ENCODE peak calls at places on chromosome 11, in eight cellular contexts. One of them, this sample, is unnamed.

GRCh38 chr11:134506046-134506445 is 94.0 kb upstream of the B3GAT1 start:
- DNase-seq in CD4-positive, alpha-beta T cell: no peak
- DNase-seq in breast epithelium: no peak
- DNase-seq in right atrium auricular region: no peak
- DNase-seq in psoas muscle: no peak
- DNase-seq in prostate gland: no peak
- DNase-seq in spleen: no peak
- DNase-seq in gastrocnemius medialis: no peak
- DNase-seq in this sample: no peak

GRCh38 chr11:117998664-117999353 is 12.6 kb downstream of the IL10RA start:
- DNase-seq in prostate gland: no peak
- DNase-seq in psoas muscle: no peak
- DNase-seq in breast epithelium: no peak
- DNase-seq in gastrocnemius medialis: no peak
- DNase-seq in CD4-positive, alpha-beta T cell: no peak
- DNase-seq in spleen: peak; percentile 68
- DNase-seq in right atrium auricular region: no peak
- DNase-seq in this sample: no peak

GRCh38 chr11:74612877-74613276 is 20.5 kb downstream of the POLD3 start:
- DNase-seq in spleen: no peak
- DNase-seq in psoas muscle: no peak
- DNase-seq in CD4-positive, alpha-beta T cell: no peak
- DNase-seq in prostate gland: peak; percentile 26
- DNase-seq in right atrium auricular region: no peak
- DNase-seq in breast epithelium: no peak
- DNase-seq in gastrocnemius medialis: no peak
- DNase-seq in this sample: no peak

GRCh38 chr11:95299078-95299611 is 68.1 kb upstream of the SESN3 start:
- DNase-seq in spleen: no peak
- DNase-seq in right atrium auricular region: no peak
- DNase-seq in psoas muscle: no peak
- DNase-seq in gastrocnemius medialis: no peak
- DNase-seq in CD4-positive, alpha-beta T cell: no peak
- DNase-seq in breast epithelium: no peak
- DNase-seq in prostate gland: no peak
- DNase-seq in this sample: no peak

GRCh38 chr11:56886465-56886864 is 102.2 kb upstream of the OR5AK2 start:
- DNase-seq in CD4-positive, alpha-beta T cell: no peak
- DNase-seq in psoas muscle: no peak
- DNase-seq in right atrium auricular region: no peak
- DNase-seq in prostate gland: no peak
- DNase-seq in breast epithelium: no peak
- DNase-seq in gastrocnemius medialis: no peak
- DNase-seq in spleen: no peak
- DNase-seq in this sample: no peak

GRCh38 chr11:79062814-79063762 is 377.7 kb downstream of the TENM4 start:
- DNase-seq in gastrocnemius medialis: peak; percentile 30
- DNase-seq in spleen: no peak
- DNase-seq in prostate gland: no peak
- DNase-seq in right atrium auricular region: no peak
- DNase-seq in psoas muscle: no peak
- DNase-seq in CD4-positive, alpha-beta T cell: no peak
- DNase-seq in breast epithelium: no peak
- DNase-seq in this sample: no peak

GRCh38 chr11:17748044-17748443 is 13.5 kb downstream of the KCNC1 start:
- DNase-seq in prostate gland: no peak
- DNase-seq in spleen: peak; percentile 51
- DNase-seq in psoas muscle: no peak
- DNase-seq in CD4-positive, alpha-beta T cell: no peak
- DNase-seq in gastrocnemius medialis: no peak
- DNase-seq in breast epithelium: no peak
- DNase-seq in right atrium auricular region: no peak
- DNase-seq in this sample: no peak

GRCh38 chr11:329886-330253 is 9.2 kb upstream of the IFITM3 start:
- DNase-seq in right atrium auricular region: no peak
- DNase-seq in breast epithelium: no peak
- DNase-seq in spleen: peak; percentile 6
- DNase-seq in prostate gland: no peak
- DNase-seq in gastrocnemius medialis: no peak
- DNase-seq in psoas muscle: no peak
- DNase-seq in CD4-positive, alpha-beta T cell: no peak
- DNase-seq in this sample: no peak

GRCh38 chr11:69934861-69935494 is 115.8 kb upstream of the FGF3 start:
- DNase-seq in gastrocnemius medialis: no peak
- DNase-seq in psoas muscle: no peak
- DNase-seq in right atrium auricular region: no peak
- DNase-seq in CD4-positive, alpha-beta T cell: no peak
- DNase-seq in breast epithelium: no peak
- DNase-seq in prostate gland: no peak
- DNase-seq in spleen: peak; percentile 60
- DNase-seq in this sample: no peak

GRCh38 chr11:1335811-1336761 is 26.7 kb upstream of the TOLLIP start:
- DNase-seq in prostate gland: peak; percentile 43
- DNase-seq in psoas muscle: peak; percentile 84
- DNase-seq in gastrocnemius medialis: peak; percentile 96
- DNase-seq in breast epithelium: peak; percentile 62
- DNase-seq in spleen: peak; percentile 92
- DNase-seq in right atrium auricular region: peak; percentile 92
- DNase-seq in CD4-positive, alpha-beta T cell: peak; percentile 59
- DNase-seq in this sample: peak; percentile 60

GRCh38 chr11:78802058-78802633 is 227.5 kb upstream of the NARS2 start:
- DNase-seq in breast epithelium: no peak
- DNase-seq in prostate gland: peak; percentile 27
- DNase-seq in spleen: no peak
- DNase-seq in psoas muscle: no peak
- DNase-seq in right atrium auricular region: no peak
- DNase-seq in CD4-positive, alpha-beta T cell: no peak
- DNase-seq in gastrocnemius medialis: no peak
- DNase-seq in this sample: no peak

GRCh38 chr11:102487214-102487613 is 34.6 kb upstream of the TMEM123 start:
- DNase-seq in prostate gland: no peak
- DNase-seq in right atrium auricular region: no peak
- DNase-seq in psoas muscle: no peak
- DNase-seq in spleen: no peak
- DNase-seq in CD4-positive, alpha-beta T cell: no peak
- DNase-seq in gastrocnemius medialis: no peak
- DNase-seq in breast epithelium: no peak
- DNase-seq in this sample: no peak

GRCh38 chr11:19432370-19433163 is 191.8 kb upstream of the E2F8 start:
- DNase-seq in gastrocnemius medialis: no peak
- DNase-seq in breast epithelium: no peak
- DNase-seq in right atrium auricular region: no peak
- DNase-seq in prostate gland: no peak
- DNase-seq in CD4-positive, alpha-beta T cell: no peak
- DNase-seq in psoas muscle: no peak
- DNase-seq in spleen: no peak
- DNase-seq in this sample: no peak

GRCh38 chr11:34824425-34824824 is 91.8 kb downstream of the APIP start:
- DNase-seq in gastrocnemius medialis: no peak
- DNase-seq in prostate gland: no peak
- DNase-seq in right atrium auricular region: no peak
- DNase-seq in psoas muscle: no peak
- DNase-seq in CD4-positive, alpha-beta T cell: no peak
- DNase-seq in spleen: no peak
- DNase-seq in breast epithelium: no peak
- DNase-seq in this sample: no peak

GRCh38 chr11:62604460-62605130 is 2.9 kb upstream of the MTA2 start:
- DNase-seq in prostate gland: no peak
- DNase-seq in gastrocnemius medialis: no peak
- DNase-seq in breast epithelium: no peak
- DNase-seq in psoas muscle: no peak
- DNase-seq in right atrium auricular region: no peak
- DNase-seq in spleen: no peak
- DNase-seq in CD4-positive, alpha-beta T cell: no peak
- DNase-seq in this sample: no peak

GRCh38 chr11:85945296-85945695 is 90.1 kb downstream of the CCDC83 start:
- DNase-seq in prostate gland: no peak
- DNase-seq in psoas muscle: no peak
- DNase-seq in breast epithelium: no peak
- DNase-seq in gastrocnemius medialis: no peak
- DNase-seq in right atrium auricular region: no peak
- DNase-seq in CD4-positive, alpha-beta T cell: no peak
- DNase-seq in spleen: no peak
- DNase-seq in this sample: no peak

GRCh38 chr11:85945788-85946187 is 90.6 kb downstream of the CCDC83 start:
- DNase-seq in psoas muscle: no peak
- DNase-seq in spleen: no peak
- DNase-seq in CD4-positive, alpha-beta T cell: no peak
- DNase-seq in right atrium auricular region: no peak
- DNase-seq in gastrocnemius medialis: no peak
- DNase-seq in prostate gland: no peak
- DNase-seq in breast epithelium: no peak
- DNase-seq in this sample: no peak

GRCh38 chr11:85939099-85940015 is 84.2 kb downstream of the CCDC83 start:
- DNase-seq in right atrium auricular region: no peak
- DNase-seq in breast epithelium: no peak
- DNase-seq in psoas muscle: no peak
- DNase-seq in gastrocnemius medialis: no peak
- DNase-seq in CD4-positive, alpha-beta T cell: no peak
- DNase-seq in prostate gland: no peak
- DNase-seq in spleen: no peak
- DNase-seq in this sample: no peak

GRCh38 chr11:85937838-85938237 is 82.7 kb downstream of the CCDC83 start:
- DNase-seq in gastrocnemius medialis: no peak
- DNase-seq in spleen: no peak
- DNase-seq in CD4-positive, alpha-beta T cell: no peak
- DNase-seq in right atrium auricular region: no peak
- DNase-seq in psoas muscle: no peak
- DNase-seq in prostate gland: no peak
- DNase-seq in breast epithelium: no peak
- DNase-seq in this sample: no peak

DNA sequence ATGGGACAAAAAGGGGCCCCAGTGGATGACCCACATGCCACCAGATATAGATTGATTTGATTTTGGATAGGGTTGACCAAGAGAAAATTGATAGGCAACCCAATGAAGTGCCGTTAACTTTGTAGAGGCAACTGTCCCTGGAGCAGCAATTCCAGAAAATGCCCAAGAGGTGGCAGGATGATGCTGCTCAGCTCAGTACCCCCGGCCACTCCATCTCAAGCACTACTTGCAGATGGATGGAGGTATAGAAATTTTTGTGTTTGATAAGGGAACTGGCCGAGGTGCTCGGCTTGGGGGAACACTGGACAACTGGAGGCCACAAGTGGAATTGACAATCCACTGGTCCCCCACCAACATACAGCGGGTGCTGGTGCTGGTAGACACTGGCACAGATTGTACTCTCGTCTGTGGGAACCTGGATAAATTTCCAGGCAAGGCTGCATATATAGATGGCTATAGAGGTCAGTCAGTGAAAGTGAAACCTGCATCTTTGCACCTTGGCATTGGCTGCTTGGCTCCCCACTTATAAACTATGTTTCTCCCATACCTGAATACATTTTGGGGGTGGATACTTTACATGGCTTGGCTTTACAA is 86.3 kb downstream of the CCDC83 start:
- DNase-seq in breast epithelium: no peak
- DNase-seq in gastrocnemius medialis: peak; percentile 45
- DNase-seq in prostate gland: peak; percentile 37
- DNase-seq in spleen: no peak
- DNase-seq in right atrium auricular region: peak; percentile 80
- DNase-seq in CD4-positive, alpha-beta T cell: no peak
- DNase-seq in psoas muscle: peak; percentile 41
- DNase-seq in this sample: no peak
- H3K9me3 ChIP-seq in breast epithelium: no peaks in the 10 kb centered on the region
- H3K9me3 ChIP-seq in gastrocnemius medialis: no peaks in the 10 kb centered on the region
- H3K9me3 ChIP-seq in prostate gland: no peaks in the 10 kb centered on the region
- H3K9me3 ChIP-seq in spleen: peaks cover 8% of the 10 kb centered on the region
- H3K9me3 ChIP-seq in right atrium auricular region: no peaks in the 10 kb centered on the region
- H3K9me3 ChIP-seq in CD4-positive, alpha-beta T cell: peaks cover 3% of the 10 kb centered on the region
- H3K9me3 ChIP-seq in psoas muscle: no peaks in the 10 kb centered on the region
- H3K9me3 ChIP-seq in this sample: no peaks in the 10 kb centered on the region

GRCh38 chr11:77024745-77025144 is 9.5 kb upstream of the B3GNT6 start:
- DNase-seq in right atrium auricular region: no peak
- DNase-seq in gastrocnemius medialis: no peak
- DNase-seq in spleen: no peak
- DNase-seq in CD4-positive, alpha-beta T cell: no peak
- DNase-seq in prostate gland: no peak
- DNase-seq in breast epithelium: no peak
- DNase-seq in psoas muscle: no peak
- DNase-seq in this sample: no peak
- H3K27ac ChIP-seq in right atrium auricular region: no peak overlapping the region
- H3K27ac ChIP-seq in gastrocnemius medialis: no peak overlapping the region
- H3K27ac ChIP-seq in spleen: no peak overlapping the region
- H3K27ac ChIP-seq in CD4-positive, alpha-beta T cell: no peak overlapping the region
- H3K27ac ChIP-seq in prostate gland: no peak overlapping the region
- H3K27ac ChIP-seq in breast epithelium: no peak overlapping the region
- H3K27ac ChIP-seq in psoas muscle: no peak overlapping the region
- H3K27ac ChIP-seq in this sample: no peak overlapping the region

DNA sequence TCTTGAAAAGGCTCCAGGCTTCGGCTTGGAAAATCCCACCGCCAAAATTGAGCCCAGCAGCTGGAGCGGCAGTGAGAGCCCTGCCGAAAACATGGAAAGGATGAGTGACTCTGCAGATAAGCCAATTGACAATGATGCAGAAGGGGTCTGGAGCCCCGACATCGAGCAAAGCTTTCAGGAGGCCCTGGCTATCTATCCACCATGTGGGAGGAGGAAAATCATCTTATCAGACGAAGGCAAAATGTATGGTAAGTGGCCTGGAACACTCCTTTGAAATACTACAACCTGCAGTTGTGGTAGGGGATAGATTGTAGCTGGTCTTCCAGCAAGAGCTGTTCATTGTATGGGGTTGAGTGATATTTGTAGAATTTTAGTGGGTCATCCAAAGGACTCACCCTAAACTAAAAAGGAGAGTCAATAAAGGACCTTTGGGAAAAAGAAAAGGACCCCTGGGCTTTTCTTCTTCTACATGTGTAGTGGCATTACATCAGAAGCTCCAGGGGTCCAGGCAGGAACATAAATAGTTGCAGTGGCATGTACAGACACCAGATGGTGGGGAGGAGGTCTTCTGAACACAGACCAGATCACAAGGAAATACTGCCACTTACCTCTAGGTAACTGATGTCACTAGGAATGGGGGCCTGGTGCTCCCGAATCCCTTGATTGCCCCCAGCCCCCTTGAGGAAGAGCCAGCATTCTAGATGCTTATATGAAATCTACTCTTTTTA is 90.1 kb downstream of the TEAD1 start:
- DNase-seq in psoas muscle: no peak
- DNase-seq in gastrocnemius medialis: no peak
- DNase-seq in right atrium auricular region: no peak
- DNase-seq in spleen: no peak
- DNase-seq in CD4-positive, alpha-beta T cell: no peak
- DNase-seq in prostate gland: no peak
- DNase-seq in breast epithelium: no peak
- DNase-seq in this sample: no peak
- TF ChIP-seq CTCF in psoas muscle: no peak
- TF ChIP-seq CTCF in gastrocnemius medialis: no peak
- TF ChIP-seq CTCF in right atrium auricular region: no peak
- TF ChIP-seq CTCF in spleen: no peak
- TF ChIP-seq CTCF in CD4-positive, alpha-beta T cell: no peak
- TF ChIP-seq CTCF in prostate gland: no peak
- TF ChIP-seq CTCF in breast epithelium: no peak
- TF ChIP-seq CTCF in this sample: no peak

DNA sequence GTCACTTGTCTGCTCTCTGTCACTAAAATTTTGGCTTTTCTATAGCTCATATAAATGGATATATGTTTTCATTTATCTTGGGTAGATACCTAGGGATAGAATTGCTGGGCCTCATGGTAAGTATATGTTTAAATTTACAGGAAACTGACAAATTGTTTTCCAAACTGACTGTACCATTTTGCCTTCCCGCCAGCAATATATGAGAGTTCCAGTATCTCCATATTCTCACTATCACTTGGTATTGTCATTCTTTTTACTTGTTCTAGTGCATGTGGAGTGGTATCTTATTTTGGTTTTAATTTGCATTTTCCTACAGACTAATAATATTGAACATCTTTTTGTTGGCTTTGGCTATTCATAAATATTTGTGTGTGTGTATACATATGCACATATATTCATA is 101.7 kb downstream of the TMEM135 start:
- DNase-seq in gastrocnemius medialis: no peak
- DNase-seq in CD4-positive, alpha-beta T cell: no peak
- DNase-seq in psoas muscle: no peak
- DNase-seq in breast epithelium: no peak
- DNase-seq in prostate gland: no peak
- DNase-seq in right atrium auricular region: no peak
- DNase-seq in spleen: no peak
- DNase-seq in this sample: no peak
- H3K9me3 ChIP-seq in gastrocnemius medialis: no peaks in the 10 kb centered on the region
- H3K9me3 ChIP-seq in CD4-positive, alpha-beta T cell: peaks cover 7% of the 10 kb centered on the region
- H3K9me3 ChIP-seq in psoas muscle: peaks cover 5% of the 10 kb centered on the region
- H3K9me3 ChIP-seq in breast epithelium: no peaks in the 10 kb centered on the region
- H3K9me3 ChIP-seq in prostate gland: no peaks in the 10 kb centered on the region
- H3K9me3 ChIP-seq in right atrium auricular region: peaks cover 10% of the 10 kb centered on the region
- H3K9me3 ChIP-seq in spleen: peaks cover 17% of the 10 kb centered on the region
- H3K9me3 ChIP-seq in this sample: no peaks in the 10 kb centered on the region

This sample was measured in CD8-positive, alpha-beta T cell.